ENCODE peak calls at places on chromosomes 1 and 21, in nine cellular contexts. X, L, W, Q, F, A, C, E and I are unnamed samples.

GRCh38 chr21:17513214-17514123 is 626 bp downstream of the CXADR start:
- DNase-seq in X (peak; percentile 33), L (peak; percentile 62), W (no peak), Q (peak; percentile 22), F (peak; percentile 35), A (no peak), C (no peak), E (peak; percentile 34), I (peak; percentile 48)

GRCh38 chr1:155139895-155140629 is at the start of gene DPM3:
- DNase-seq in X (peak; percentile 74), L (peak; percentile 88), W (no peak), Q (peak; percentile 87), F (peak; percentile 91), A (peak; percentile 82), C (peak; percentile 78), E (peak; percentile 87), I (peak; percentile 91)

GRCh38 chr1:84141177-84142003 is 2.7 kb upstream of the PRKACB start:
- DNase-seq in X (peak; percentile 53), L (no peak), W (no peak), Q (no peak), F (no peak), A (no peak), C (peak; percentile 79), E (no peak), I (no peak)

GRCh38 chr1:112369389-112370285 is 26.4 kb upstream of the CTTNBP2NL start:
- DNase-seq in X (peak; percentile 83), L (peak; percentile 94), W (no peak), Q (peak; percentile 85), F (peak; percentile 86), A (peak; percentile 62), C (peak; percentile 62), E (peak; percentile 79), I (peak; percentile 92)

GRCh38 chr1:53068314-53069084 is 6.5 kb downstream of the PODN start:
- DNase-seq in X (no peak), L (no peak), W (no peak), Q (peak; percentile 14), F (no peak), A (no peak), C (no peak), E (no peak), I (no peak)

GRCh38 chr1:193367863-193368262 is 181.4 kb upstream of the B3GALT2 start:
- DNase-seq in X (no peak), L (no peak), W (no peak), Q (no peak), F (no peak), A (no peak), C (no peak), E (no peak), I (no peak)

GRCh38 chr21:34858559-34858958 is 189.8 kb downstream of the CLIC6 start:
- DNase-seq in X (no peak), L (no peak), W (no peak), Q (no peak), F (no peak), A (no peak), C (no peak), E (no peak), I (no peak)

GRCh38 chr1:76503100-76503499 is 364.2 kb upstream of the ST6GALNAC5 start:
- DNase-seq in X (no peak), L (no peak), W (no peak), Q (no peak), F (no peak), A (no peak), C (no peak), E (no peak), I (no peak)

GRCh38 chr1:205907794-205908193 is 35.5 kb downstream of the SLC26A9 start:
- DNase-seq in X (peak; percentile 63), L (no peak), W (no peak), Q (no peak), F (no peak), A (no peak), C (peak; percentile 20), E (no peak), I (peak; percentile 43)

GRCh38 chr1:221363074-221363473 is 378.8 kb downstream of the DUSP10 start:
- DNase-seq in X (peak; percentile 2), L (no peak), W (no peak), Q (no peak), F (no peak), A (no peak), C (no peak), E (no peak), I (no peak)

GRCh38 chr1:62188111-62188510 is 6.5 kb upstream of the L1TD1 start:
- DNase-seq in X (no peak), L (no peak), W (no peak), Q (no peak), F (no peak), A (no peak), C (no peak), E (no peak), I (no peak)

GRCh38 chr1:100713636-100714035 is 5.9 kb upstream of the VCAM1 start:
- DNase-seq in X (no peak), L (no peak), W (no peak), Q (no peak), F (no peak), A (no peak), C (no peak), E (no peak), I (no peak)

GRCh38 chr1:215132156-215132555 is 49.6 kb downstream of the KCNK2 start:
- DNase-seq in X (peak; percentile 38), L (no peak), W (peak; percentile 40), Q (no peak), F (no peak), A (no peak), C (no peak), E (no peak), I (no peak)

GRCh38 chr21:42063206-42063577 is 7.9 kb upstream of the UMODL1 start:
- DNase-seq in X (no peak), L (no peak), W (no peak), Q (no peak), F (no peak), A (no peak), C (no peak), E (no peak), I (no peak)